ENCODE peak calls at places on chromosome 13, in four cellular contexts. S, A, G and H are unnamed samples.
A peak's percentile ranks its signal among the peaks of the same experiment; 100 is the strongest.

GRCh38 chr13:23652909-23653726 is 82.9 kb downstream of the TNFRSF19 start:
- DNase-seq in G (no peak), A (no peak), S (peak; percentile 58), H (no peak)

GRCh38 chr13:86731987-86732386 is 932.8 kb upstream of the SLITRK6 start:
- DNase-seq in A (no peak), S (no peak), G (no peak), H (no peak)

GRCh38 chr13:26474286-26474685 is 83.2 kb upstream of the WASF3 start:
- DNase-seq in A (no peak), S (no peak), G (no peak), H (peak; percentile 2)

GRCh38 chr13:86946734-86947133 is 724.4 kb upstream of the SLITRK5 start:
- DNase-seq in S (no peak), A (peak; percentile 14), G (no peak), H (no peak)

GRCh38 chr13:104473936-104474335 is 1407.7 kb upstream of the SLC10A2 start:
- DNase-seq in A (no peak), S (no peak), G (no peak), H (no peak)

GRCh38 chr13:113064534-113065405 is 40.8 kb upstream of the F7 start:
- DNase-seq in A (no peak), G (peak; percentile 4), S (peak; percentile 60), H (no peak)

GRCh38 chr13:43830481-43830873 is 43.7 kb upstream of the ENOX1 start:
- DNase-seq in S (peak; percentile 79), A (peak; percentile 71), G (no peak), H (no peak)

GRCh38 chr13:112767506-112768471 is 78.0 kb downstream of the ATP11A start:
- DNase-seq in S (no peak), G (no peak), A (no peak), H (peak; percentile 38)

GRCh38 chr13:103799028-103799427 is 732.8 kb upstream of the SLC10A2 start:
- DNase-seq in A (peak; percentile 4), G (no peak), S (no peak), H (no peak)

GRCh38 chr13:77384999-77385398 is 58.1 kb upstream of the MYCBP2 start:
- DNase-seq in S (no peak), G (no peak), A (no peak), H (no peak)

GRCh38 chr13:39655569-39656324 is at the start of gene COG6:
- DNase-seq in G (peak; percentile 42), S (peak; percentile 80), A (peak; percentile 85), H (peak; percentile 98)
- TF ChIP-seq CTCF in G (peak; percentile 9), S (no peak), A (no peak), H (no peak)

GRCh38 chr13:99894105-99894504 is 77.5 kb downstream of the ZIC5 start:
- DNase-seq in S (no peak), G (no peak), A (no peak), H (peak; percentile 76)
- H3K4me3 ChIP-seq in S (no peak overlapping the region), G (no peak overlapping the region), A (no peak overlapping the region), H (no peak overlapping the region)

GRCh38 chr13:97495678-97496077 is 61.7 kb downstream of the RAP2A start:
- DNase-seq in G (no peak), A (peak; percentile 60), S (no peak), H (no peak)
- TF ChIP-seq CTCF in G (no peak), A (no peak), S (no peak), H (no peak)

DNA sequence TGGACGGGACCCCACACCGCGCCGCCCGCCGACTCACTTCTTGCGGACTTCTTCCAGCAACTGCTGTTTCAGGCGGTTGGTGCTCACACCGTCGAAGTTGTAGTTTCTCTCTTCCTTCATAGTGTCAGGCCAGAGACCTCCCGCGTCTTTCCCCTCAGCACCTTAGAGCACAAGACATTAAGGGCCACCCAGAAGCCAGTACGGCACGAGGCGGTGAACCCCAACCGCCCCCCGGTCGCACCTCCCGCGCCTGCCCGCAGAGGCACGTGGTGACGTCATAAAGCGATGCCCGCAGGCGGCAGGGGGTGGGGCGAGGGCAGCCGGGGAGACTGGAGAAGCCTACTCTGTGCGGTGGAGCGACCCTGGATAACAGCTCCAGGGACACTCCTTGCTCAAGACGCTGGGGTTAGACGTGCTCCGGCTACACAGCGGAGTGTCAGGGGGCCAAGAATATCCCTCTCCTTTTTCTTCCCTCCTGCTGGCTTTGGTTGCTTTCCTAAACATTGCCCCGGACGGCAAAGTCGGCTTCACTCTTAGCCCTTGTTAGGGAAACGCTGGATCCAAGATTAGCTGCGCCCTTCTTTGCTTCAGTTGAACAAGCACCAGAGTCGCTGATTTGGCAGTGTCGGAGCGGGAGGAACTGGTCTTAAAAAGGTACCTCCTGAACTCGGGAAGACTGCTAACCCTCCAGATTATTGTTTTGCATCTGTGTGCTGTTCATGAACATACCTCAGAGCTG is at the start of gene CCDC169:
- DNase-seq in A (peak; percentile 58), S (peak; percentile 51), G (peak; percentile 19), H (peak; percentile 59)
- H3K4me3 ChIP-seq in A (peak within 1 kb of the TSS; percentile 64), S (peak within 1 kb of the TSS; percentile 67), G (peak within 1 kb of the TSS; percentile 64), H (peak within 1 kb of the TSS; percentile 32)